ENCODE peak calls at places on chromosomes 2 and 18, in four cellular contexts. H is H1, Q is right lobe of liver, Y is neural progenitor cell. L is an unnamed sample.
A peak's percentile ranks its signal among the peaks of the same experiment; 100 is the strongest.

GRCh38 chr2:24919100-24919976 is 699 bp downstream of the ADCY3 start:
- DNase-seq in Y (no peak), Q (no peak), H (no peak), L (peak; percentile 90)

GRCh38 chr2:192042126-192042525 is 152.6 kb downstream of the TMEFF2 start:
- DNase-seq in Y (no peak), Q (no peak), H (no peak), L (no peak)

GRCh38 chr2:26401739-26402541 is at the start of gene DRC1:
- DNase-seq in Q (no peak), Y (peak; percentile 96), H (peak; percentile 95), L (peak; percentile 30)

GRCh38 chr2:46942143-46942526 is 26.5 kb upstream of the MCFD2 start:
- DNase-seq in Y (peak; percentile 18), H (no peak), Q (no peak), L (peak; percentile 85)

GRCh38 chr18:24918257-24918656 is 433.7 kb downstream of the ZNF521 start:
- DNase-seq in Y (no peak), H (no peak), Q (no peak), L (no peak)

GRCh38 chr18:50982802-50983179 is 15.0 kb downstream of the ELAC1 start:
- DNase-seq in Q (no peak), H (no peak), Y (no peak), L (no peak)

GRCh38 chr2:143558665-143559064 is 429.4 kb downstream of the ARHGAP15 start:
- DNase-seq in Y (no peak), H (no peak), Q (no peak), L (no peak)

GRCh38 chr2:14072338-14072737 is 560.2 kb upstream of the LRATD1 start:
- DNase-seq in H (no peak), Y (no peak), Q (no peak), L (no peak)

GRCh38 chr18:45874501-45875184 is 49.2 kb downstream of the SIGLEC15 start:
- DNase-seq in Y (no peak), Q (no peak), H (no peak), L (no peak)

GRCh38 chr2:109055435-109055834 is 66.4 kb upstream of the EDAR start:
- DNase-seq in H (no peak), Y (no peak), Q (no peak), L (no peak)

GRCh38 chr2:217970206-217970605 is 32.6 kb downstream of the TNS1 start:
- DNase-seq in H (no peak), Y (no peak), Q (no peak), L (no peak)

GRCh38 chr2:128345436-128346165 is 26.9 kb upstream of the HS6ST1 start:
- DNase-seq in Y (no peak), Q (no peak), H (no peak), L (peak; percentile 75)

GRCh38 chr2:136281281-136282117 is 163.6 kb upstream of the CXCR4 start:
- DNase-seq in Q (no peak), H (no peak), Y (no peak), L (peak; percentile 46)

GRCh38 chr2:127398239-127398590 is 10.4 kb upstream of the MAP3K2 start:
- DNase-seq in Y (no peak), H (no peak), Q (no peak), L (no peak)

DNA sequence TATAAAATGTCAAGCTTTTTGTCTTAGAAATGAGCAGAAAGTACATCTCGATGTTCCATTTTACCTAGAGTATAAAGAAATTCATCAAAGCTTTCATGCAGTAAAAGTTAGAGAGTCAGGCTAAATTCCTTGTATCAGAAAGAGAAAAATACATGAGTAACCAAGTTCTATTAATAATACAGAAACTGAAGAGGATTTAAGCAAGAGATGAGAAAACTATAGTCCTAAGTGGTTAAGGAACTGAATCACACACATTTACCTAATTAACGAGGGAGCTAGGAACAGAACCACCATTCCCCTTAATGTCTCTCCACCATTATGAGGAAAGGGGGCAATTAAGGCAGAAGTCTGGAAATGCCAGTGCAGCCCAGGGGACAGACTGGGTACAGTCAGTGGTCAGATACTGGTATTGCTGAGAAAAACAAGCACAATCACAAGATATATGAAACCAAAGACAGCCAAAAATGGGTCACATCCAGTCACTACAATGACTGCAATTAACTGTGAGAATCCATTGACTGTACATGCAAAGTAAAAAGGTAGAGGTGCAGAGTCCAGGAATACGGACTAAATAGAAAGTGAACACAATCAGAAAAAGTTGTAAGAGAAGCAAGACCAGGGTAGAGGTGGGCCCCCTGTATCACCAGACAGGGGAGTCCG is 23.9 kb downstream of the MAP4K3 start:
- DNase-seq in H (no peak), Q (no peak), Y (no peak), L (no peak)
- H3K4me1 ChIP-seq in H (peaks cover 6% of the 10 kb centered on the region), Q (no peaks in the 10 kb centered on the region), Y (peaks cover 11% of the 10 kb centered on the region), L (peaks cover 18% of the 10 kb centered on the region)

GRCh38 chr2:151728736-151729415 is 5.4 kb downstream of the NEB start:
- DNase-seq in Q (no peak), H (no peak), Y (no peak), L (no peak)
- TF ChIP-seq CTCF in Q (no peak), H (peak; percentile 15), Y (peak; percentile 13), L (no peak)

GRCh38 chr2:120434487-120434886 is 88.6 kb downstream of the INHBB start:
- DNase-seq in Q (no peak), H (peak; percentile 48), Y (peak; percentile 28), L (peak; percentile 62)

GRCh38 chr2:120436460-120436739 is 90.5 kb downstream of the INHBB start:
- DNase-seq in H (no peak), Y (no peak), Q (no peak), L (no peak)

GRCh38 chr2:120436885-120437603 is 91.1 kb downstream of the INHBB start:
- DNase-seq in Y (peak; percentile 73), H (peak; percentile 88), Q (peak; percentile 29), L (peak; percentile 12)

GRCh38 chr2:120434909-120435308 is 89.0 kb downstream of the INHBB start:
- DNase-seq in H (peak; percentile 53), Q (peak; percentile 36), Y (no peak), L (peak; percentile 49)

GRCh38 chr2:120435671-120436459 is 89.9 kb downstream of the INHBB start:
- DNase-seq in Q (peak; percentile 20), Y (no peak), H (no peak), L (no peak)
- H3K4me1 ChIP-seq in Q (no peaks in the 10 kb centered on the region), Y (peaks cover 7% of the 10 kb centered on the region), H (no peaks in the 10 kb centered on the region), L (no peaks in the 10 kb centered on the region)

DNA sequence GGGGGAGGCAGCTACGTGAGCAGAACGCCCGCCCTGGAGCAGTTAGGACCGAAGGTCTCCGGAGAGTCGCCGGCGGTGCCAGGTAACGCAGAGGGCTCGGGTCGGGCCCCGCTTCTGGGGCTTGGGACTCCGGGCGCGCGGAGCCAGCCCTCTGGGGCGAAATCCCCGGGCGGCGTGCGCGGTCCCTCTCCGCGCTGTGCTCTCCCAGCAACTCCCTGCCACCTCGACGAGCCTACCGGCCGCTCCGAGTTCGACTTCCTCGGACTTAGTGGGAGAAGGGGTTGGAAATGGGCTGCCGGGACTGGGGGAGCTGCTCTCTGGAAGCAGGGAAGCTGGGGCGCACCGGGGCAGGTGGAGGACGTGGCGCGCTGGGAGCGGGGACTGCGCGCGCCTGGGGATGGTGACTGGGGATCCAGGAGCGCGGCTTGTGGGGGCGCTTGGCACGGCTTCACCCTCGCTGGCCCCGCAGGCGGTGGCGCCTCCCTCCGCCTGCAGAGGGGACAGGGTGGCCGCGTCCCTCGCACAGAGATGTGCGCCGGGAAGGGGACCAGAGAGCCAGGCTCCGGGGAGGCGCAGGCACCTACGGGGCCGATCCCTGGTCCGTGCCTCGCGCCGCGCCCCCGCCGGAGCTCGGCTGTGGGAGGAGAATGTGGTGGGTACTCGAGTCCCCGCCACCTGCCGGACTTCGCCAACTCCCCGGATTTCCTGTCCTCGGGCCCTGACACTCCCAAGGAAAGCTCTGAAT is 688 bp downstream of the CDH20 start:
- DNase-seq in Y (peak; percentile 61), Q (no peak), H (peak; percentile 79), L (peak; percentile 77)
- TF ChIP-seq CTCF in Y (no peak), Q (no peak), H (no peak), L (no peak)

DNA sequence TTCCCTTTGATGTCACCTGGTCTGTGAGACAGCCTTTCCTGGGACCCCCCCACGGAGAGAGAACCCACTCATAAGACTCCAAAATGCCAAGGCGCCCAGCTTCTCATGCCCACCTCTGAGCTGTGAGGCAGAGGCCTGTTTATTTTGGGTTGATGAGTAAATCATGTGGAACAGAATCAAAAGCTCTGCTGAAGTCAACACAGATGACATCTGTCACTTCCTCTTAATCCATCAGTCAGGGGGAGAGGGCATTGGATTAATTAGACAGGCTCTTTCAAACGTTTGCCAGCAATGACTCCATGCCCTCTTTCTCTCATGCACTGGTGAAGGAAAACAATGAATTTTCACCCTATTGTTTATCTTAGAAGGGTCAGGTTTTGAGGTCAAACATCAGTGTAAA is 184.0 kb downstream of the ACKR3 start:
- DNase-seq in Y (peak; percentile 45), H (no peak), Q (no peak), L (no peak)
- H3K4me1 ChIP-seq in Y (peaks cover 33% of the 10 kb centered on the region), H (peaks cover 2% of the 10 kb centered on the region), Q (no peaks in the 10 kb centered on the region), L (peaks cover 7% of the 10 kb centered on the region)

DNA sequence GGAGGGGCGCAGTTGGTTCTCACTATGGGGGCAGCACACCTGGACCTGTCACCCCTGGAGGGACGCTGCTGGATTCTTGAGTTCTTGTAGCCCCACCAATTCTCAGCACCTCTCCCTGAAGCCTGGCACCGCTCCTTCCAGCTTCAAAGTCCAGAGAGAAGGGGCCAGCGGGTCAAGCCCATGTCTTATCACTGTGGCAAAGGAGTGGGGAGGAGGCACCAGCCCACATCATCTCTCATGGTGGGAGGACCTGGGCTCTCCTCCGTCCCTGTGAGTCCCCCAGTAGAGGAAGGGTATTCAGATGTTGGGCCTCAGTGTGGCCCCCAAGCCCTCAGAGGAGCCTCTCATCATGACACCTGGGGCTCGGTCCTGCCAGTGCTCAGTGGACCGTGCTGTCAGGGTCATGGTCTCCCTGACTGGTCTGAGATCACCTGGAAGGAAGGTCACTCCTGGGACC is 67.4 kb downstream of the HS1BP3 start:
- DNase-seq in Q (peak; percentile 39), H (no peak), Y (no peak), L (no peak)
- TF ChIP-seq CTCF in Q (no peak), H (no peak), Y (no peak), L (no peak)

DNA sequence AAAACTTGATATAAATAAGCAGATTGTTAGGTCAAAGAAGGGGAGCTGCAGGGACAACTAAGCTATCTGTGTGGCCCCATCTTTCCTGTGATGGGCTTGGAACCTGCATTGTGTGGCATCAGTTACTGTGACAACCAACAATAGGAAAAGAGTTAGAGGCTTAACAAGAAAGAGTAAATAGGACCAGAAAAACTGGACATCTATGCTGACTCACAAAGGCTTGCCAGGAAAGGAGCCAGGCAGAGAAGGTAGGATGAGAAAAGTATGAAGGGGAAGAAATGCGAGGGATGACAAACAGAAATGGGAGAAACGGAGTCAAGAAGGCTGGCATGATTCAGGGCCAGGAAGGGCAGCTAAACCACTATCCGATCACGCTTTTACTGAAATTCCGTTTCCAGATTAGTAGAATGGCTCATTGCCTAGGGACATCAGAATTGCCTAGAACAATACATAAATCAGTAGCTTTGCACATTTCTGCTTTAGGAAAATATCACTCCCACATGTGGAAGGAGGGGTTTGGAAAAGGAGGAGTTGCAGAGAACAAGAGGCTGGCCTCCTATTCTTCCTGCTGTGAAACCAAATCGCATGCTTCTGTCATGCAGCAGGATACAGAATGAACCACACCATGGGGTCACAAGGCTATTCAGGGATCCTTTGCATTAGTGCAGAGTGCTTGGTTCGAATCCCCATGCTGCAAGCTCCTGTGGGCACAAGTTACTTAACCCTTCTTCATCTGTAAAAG is 7.3 kb downstream of the PLA2R1 start:
- DNase-seq in Q (no peak), H (peak; percentile 67), Y (peak; percentile 39), L (no peak)
- H3K4me1 ChIP-seq in Q (no peaks in the 10 kb centered on the region), H (peaks cover 5% of the 10 kb centered on the region), Y (peaks cover 21% of the 10 kb centered on the region), L (no peaks in the 10 kb centered on the region)